ENCODE peak calls at places on chromosomes 11 and 22, in eight cellular contexts. K is transverse colon; W is HAP-1; H is sigmoid colon; P is trophoblast cell; O is GM23248; Q is fibroblast of lung; M is CD4-positive, CD25-positive, alpha-beta regulatory T cell. B is an unnamed sample.

GRCh38 chr11:122189259-122189658 is 73.2 kb upstream of the BLID start:
- DNase-seq in P (no peak), O (peak; percentile 96), K (no peak), Q (peak; percentile 99), W (no peak), H (no peak), M (no peak), B (no peak)

GRCh38 chr22:25764270-25765015 is 22.5 kb downstream of the MYO18B start:
- DNase-seq in K (no peak), O (no peak), H (no peak), P (no peak), Q (no peak), W (peak; percentile 22), M (no peak), B (peak; percentile 77)

GRCh38 chr11:15006139-15006759 is 34.1 kb upstream of the CALCA start:
- DNase-seq in P (peak; percentile 10), O (peak; percentile 70), H (no peak), K (no peak), Q (peak; percentile 34), W (no peak), M (peak; percentile 36), B (peak; percentile 13)

GRCh38 chr11:100741866-100742625 is 55.0 kb downstream of the ARHGAP42 start:
- DNase-seq in O (no peak), K (no peak), H (no peak), P (no peak), W (no peak), M (no peak), Q (peak; percentile 15), B (no peak)

GRCh38 chr11:2693851-2694261 is 5.9 kb downstream of the KCNQ1OT1 start:
- DNase-seq in Q (no peak), W (no peak), H (peak; percentile 38), K (no peak), O (peak; percentile 18), M (no peak), P (no peak), B (no peak)

GRCh38 chr22:29315286-29316195 is at the start of gene RASL10A:
- DNase-seq in H (no peak), W (no peak), K (no peak), O (peak; percentile 43), Q (no peak), P (no peak), M (no peak), B (peak; percentile 92)

GRCh38 chr11:68673991-68674390 is 10.4 kb upstream of the GAL start:
- DNase-seq in W (no peak), Q (no peak), O (no peak), P (no peak), H (no peak), M (no peak), K (no peak), B (no peak)

GRCh38 chr11:32148824-32149223 is 58.0 kb downstream of the RCN1 start:
- DNase-seq in W (no peak), O (peak; percentile 61), H (no peak), P (no peak), Q (peak; percentile 10), M (no peak), K (no peak), B (no peak)

GRCh38 chr11:1876361-1877063 is 15.2 kb downstream of the PRR33 start:
- DNase-seq in K (peak; percentile 60), M (no peak), W (peak; percentile 76), Q (peak; percentile 21), H (peak; percentile 80), P (no peak), O (peak; percentile 57), B (peak; percentile 95)

GRCh38 chr11:19702620-19703019 is 10.0 kb upstream of the NAV2 start:
- DNase-seq in M (no peak), P (no peak), Q (no peak), H (no peak), W (no peak), O (no peak), K (no peak), B (no peak)

DNA sequence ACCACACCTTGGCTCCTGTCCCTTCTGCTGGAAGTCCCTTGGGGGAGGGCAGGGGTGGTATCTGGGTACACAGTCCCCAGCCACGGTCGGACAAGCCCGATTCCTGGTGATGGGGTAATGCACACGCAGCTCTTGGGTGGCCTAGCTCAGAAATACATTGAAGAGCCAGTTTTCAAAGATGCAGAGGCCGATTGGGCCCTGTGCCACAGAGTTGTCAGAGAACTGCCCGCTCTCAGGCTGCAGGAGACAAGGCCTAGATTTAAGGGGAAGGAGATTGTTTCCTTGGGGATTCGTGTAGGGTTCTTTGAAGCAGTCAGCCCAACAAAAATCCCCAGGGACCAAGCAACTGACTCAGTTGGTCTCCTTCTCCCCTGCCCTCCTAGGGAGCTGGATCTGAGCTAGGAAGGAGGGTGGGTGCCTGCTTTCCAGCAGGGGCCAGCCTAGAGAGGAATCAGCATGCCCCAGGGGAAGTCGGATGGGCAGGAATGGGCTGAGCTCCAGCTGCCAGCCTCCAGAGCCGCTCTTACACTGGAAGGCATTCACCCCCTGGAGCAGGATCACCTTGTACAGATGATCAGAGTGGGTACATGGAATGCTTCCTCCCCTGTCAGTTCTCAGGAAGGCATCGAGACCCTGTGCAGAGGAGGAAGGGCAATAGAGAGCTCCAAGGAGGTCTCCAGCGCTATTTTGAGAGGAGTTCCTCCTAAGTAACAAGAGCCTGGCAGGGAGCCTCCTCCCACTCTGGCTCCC is 3.3 kb upstream of the SCN4B start:
- DNase-seq in M (no peak), H (no peak), P (no peak), O (no peak), K (no peak), W (no peak), Q (no peak), B (peak; percentile 60)
- H3K4me3 ChIP-seq in M (no peak overlapping the region), H (no peak overlapping the region), P (no peak overlapping the region), O (no peak overlapping the region), K (no peak overlapping the region), W (no peak overlapping the region), Q (no peak overlapping the region), B (no peak overlapping the region)

GRCh38 chr11:85472953-85473352 is 154.2 kb downstream of the DLG2 start:
- DNase-seq in M (no peak), O (no peak), K (no peak), W (no peak), H (no peak), Q (no peak), P (no peak), B (peak; percentile 18)
- H3K36me3 ChIP-seq in M (no peaks in the 10 kb centered on the region), O (no peaks in the 10 kb centered on the region), K (no peaks in the 10 kb centered on the region), W (no peaks in the 10 kb centered on the region), H (no peaks in the 10 kb centered on the region), Q (no peaks in the 10 kb centered on the region), P (no peaks in the 10 kb centered on the region), B (no peaks in the 10 kb centered on the region)

DNA sequence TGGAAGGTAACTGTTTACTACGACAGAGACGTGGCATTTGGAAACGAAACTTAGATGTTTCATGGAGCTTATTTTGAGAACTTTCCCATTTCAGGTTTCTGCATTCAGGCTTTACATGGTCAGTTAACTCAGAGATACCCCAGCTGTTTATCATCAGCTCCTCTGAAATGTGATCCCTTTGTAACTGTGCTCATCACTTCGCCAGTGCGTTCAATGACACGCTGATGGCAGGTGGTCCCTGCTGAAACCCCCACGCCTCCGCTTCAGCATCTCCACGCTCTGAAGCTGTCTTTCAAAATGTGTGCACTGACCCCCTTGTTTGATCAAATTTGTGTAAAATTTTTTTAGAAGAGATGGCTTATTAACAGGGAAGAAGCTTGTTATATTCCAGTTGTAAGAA is 30.5 kb downstream of the ALG12 start:
- DNase-seq in K (no peak), H (no peak), P (no peak), Q (no peak), M (no peak), O (no peak), W (no peak), B (no peak)
- H3K27me3 ChIP-seq in K (no peaks in the 10 kb centered on the region), H (no peaks in the 10 kb centered on the region), P (no peaks in the 10 kb centered on the region), Q (no peaks in the 10 kb centered on the region), M (no peaks in the 10 kb centered on the region), O (no peaks in the 10 kb centered on the region), W (no peaks in the 10 kb centered on the region), B (no peaks in the 10 kb centered on the region)

GRCh38 chr11:71418643-71419042 is 29.6 kb downstream of the DHCR7 start:
- DNase-seq in M (no peak), K (peak; percentile 15), W (no peak), O (no peak), P (no peak), Q (no peak), H (no peak), B (no peak)
- H3K4me3 ChIP-seq in M (no peak overlapping the region), K (no peak overlapping the region), W (no peak overlapping the region), O (no peak overlapping the region), P (no peak overlapping the region), Q (no peak overlapping the region), H (no peak overlapping the region), B (no peak overlapping the region)

GRCh38 chr11:61783717-61784505 is 8.5 kb downstream of the TMEM258 start:
- DNase-seq in M (no peak), Q (peak; percentile 84), W (no peak), H (no peak), O (peak; percentile 34), K (no peak), P (no peak), B (peak; percentile 48)

GRCh38 chr11:61787928-61788491 is 4.4 kb downstream of the TMEM258 start:
- DNase-seq in O (peak; percentile 61), K (peak; percentile 26), P (no peak), W (peak; percentile 59), Q (peak; percentile 50), H (no peak), M (no peak), B (peak; percentile 90)

GRCh38 chr11:61784506-61784805 is 7.9 kb downstream of the TMEM258 start:
- DNase-seq in Q (no peak), K (no peak), W (no peak), H (no peak), M (no peak), P (no peak), O (no peak), B (peak; percentile 40)

GRCh38 chr11:61782841-61783240 is 9.6 kb downstream of the TMEM258 start:
- DNase-seq in Q (no peak), M (no peak), W (no peak), O (no peak), P (peak; percentile 92), H (no peak), K (no peak), B (peak; percentile 42)

GRCh38 chr11:61785837-61786402 is 6.5 kb downstream of the TMEM258 start:
- DNase-seq in P (no peak), W (no peak), O (no peak), Q (no peak), M (no peak), H (peak; percentile 53), K (no peak), B (no peak)
- H3K36me3 ChIP-seq in P (peaks cover 65% of the 10 kb centered on the region), W (peaks cover 47% of the 10 kb centered on the region), O (peaks cover 12% of the 10 kb centered on the region), Q (peaks cover 11% of the 10 kb centered on the region), M (peaks cover 49% of the 10 kb centered on the region), H (peaks cover 73% of the 10 kb centered on the region), K (peaks cover 10% of the 10 kb centered on the region), B (peaks cover 35% of the 10 kb centered on the region)

DNA sequence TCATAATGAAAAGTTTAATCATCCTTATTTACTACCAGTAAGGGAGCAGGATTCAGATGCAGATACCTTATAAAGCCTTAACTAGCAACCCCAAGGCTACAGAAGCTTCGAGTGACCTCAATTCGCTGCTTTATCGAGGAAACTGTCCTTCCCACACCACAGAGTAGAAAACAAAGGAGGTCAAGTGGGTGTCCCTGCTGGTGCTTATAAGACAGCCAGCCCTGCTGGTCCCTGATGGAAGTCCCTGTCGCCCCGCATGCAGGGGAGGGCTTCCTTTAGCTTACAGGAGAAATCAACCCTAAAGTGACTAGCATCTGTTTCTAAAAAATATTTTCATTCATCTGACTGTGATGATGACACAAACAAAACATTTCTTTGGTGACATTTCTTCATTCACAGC is 7.3 kb downstream of the MN1 start:
- DNase-seq in O (no peak), M (no peak), H (no peak), Q (no peak), K (no peak), W (no peak), P (no peak), B (no peak)
- H3K27me3 ChIP-seq in O (no peaks in the 10 kb centered on the region), M (no peaks in the 10 kb centered on the region), H (no peaks in the 10 kb centered on the region), Q (peaks cover 2% of the 10 kb centered on the region), K (peaks cover 29% of the 10 kb centered on the region), W (no peaks in the 10 kb centered on the region), P (peaks cover 38% of the 10 kb centered on the region), B (peaks cover 62% of the 10 kb centered on the region)